ENCODE peak calls at places on chromosomes 13 and 19, in five cellular contexts. E is psoas muscle, X is K562, S is thoracic aorta, R is NCI-H460. M is an unnamed sample.

GRCh38 chr19:1237754-1238372 is at the start of gene CBARP:
- DNase-seq in S (no peak), E (no peak), R (no peak), X (peak), M (no peak)

GRCh38 chr13:72151241-72151640 is 284.2 kb upstream of the DACH1 start:
- DNase-seq in S (no peak), X (no peak), R (no peak), E (no peak), M (no peak)

GRCh38 chr13:109425821-109426689 is 360.3 kb downstream of the IRS2 start:
- DNase-seq in E (no peak), X (no peak), R (no peak), S (no peak), M (no peak)

GRCh38 chr13:38340624-38341023 is 9.0 kb upstream of the UFM1 start:
- DNase-seq in S (no peak), R (no peak), X (no peak), E (no peak), M (no peak)

GRCh38 chr19:50332264-50333038 is 3.3 kb upstream of the KCNC3 start:
- DNase-seq in X (no peak), S (no peak), R (no peak), E (peak), M (no peak)

GRCh38 chr19:49160450-49161189 is 3.0 kb downstream of the TRPM4 start:
- DNase-seq in S (no peak), R (no peak), X (peak), E (no peak), M (no peak)

GRCh38 chr13:111359930-111360329 is 39.5 kb downstream of the TEX29 start:
- DNase-seq in R (no peak), S (no peak), E (no peak), X (no peak), M (no peak)

GRCh38 chr13:108911807-108912206 is 282.4 kb downstream of the MYO16 start:
- DNase-seq in R (no peak), S (no peak), E (no peak), X (no peak), M (no peak)

GRCh38 chr13:99948907-99949656 is 22.5 kb downstream of the ZIC5 start:
- DNase-seq in S (no peak), E (no peak), R (no peak), X (no peak), M (no peak)

GRCh38 chr19:43310221-43310620 is 40.9 kb upstream of the PSG9 start:
- DNase-seq in E (no peak), S (no peak), X (no peak), R (no peak), M (no peak)

GRCh38 chr19:15331419-15332310 is 674 bp downstream of the BRD4 start:
- DNase-seq in R (peak), E (peak), S (no peak), X (peak), M (no peak)

GRCh38 chr19:18053571-18054219 is 33.0 kb downstream of the IL12RB1 start:
- DNase-seq in X (no peak), R (no peak), E (no peak), S (no peak), M (no peak)

GRCh38 chr19:41352609-41353465 is 885 bp downstream of the TGFB1 start:
- DNase-seq in S (no peak), R (peak), X (peak), E (peak), M (peak)

GRCh38 chr13:49302222-49302621 is 54.5 kb downstream of the CDADC1 start:
- DNase-seq in X (no peak), R (no peak), S (no peak), E (no peak), M (no peak)

GRCh38 chr13:85284349-85284748 is 514.9 kb downstream of the SLITRK6 start:
- DNase-seq in E (no peak), R (no peak), X (no peak), S (no peak), M (no peak)

GRCh38 chr13:100789968-100790367 is 115.4 kb upstream of the TMTC4 start:
- DNase-seq in E (no peak), R (no peak), S (no peak), X (no peak), M (no peak)

GRCh38 chr13:98188544-98189166 is 11.6 kb upstream of the RNF113B start:
- DNase-seq in R (no peak), E (no peak), X (no peak), S (no peak), M (no peak)

GRCh38 chr13:21402586-21403307 is 56.4 kb downstream of the ZDHHC20 start:
- DNase-seq in S (no peak), X (no peak), R (no peak), E (no peak), M (no peak)

GRCh38 chr13:110506396-110506795 is 55.1 kb downstream of the RAB20 start:
- DNase-seq in S (no peak), X (peak), E (no peak), R (no peak), M (no peak)

GRCh38 chr19:13029893-13030292 is 34.6 kb downstream of the NFIX start:
- DNase-seq in X (no peak), R (no peak), S (no peak), E (peak), M (peak)

GRCh38 chr19:51025401-51025800 is 1.0 kb downstream of the KLK11 start:
- DNase-seq in R (no peak), S (no peak), X (no peak), E (peak), M (no peak)

GRCh38 chr13:39385621-39386231 is 217.3 kb downstream of the LHFPL6 start:
- DNase-seq in E (no peak), X (no peak), S (no peak), R (no peak), M (no peak)

GRCh38 chr19:2345794-2346663 is 14.0 kb upstream of the TMPRSS9 start:
- DNase-seq in S (no peak), X (peak), E (peak), R (no peak), M (no peak)

GRCh38 chr19:9011875-9012274 is 1.7 kb upstream of the MUC16 start:
- DNase-seq in E (no peak), R (no peak), X (no peak), S (no peak), M (no peak)

GRCh38 chr13:39317284-39317683 is 279.0 kb downstream of the NHLRC3 start:
- DNase-seq in E (peak), S (no peak), R (no peak), X (no peak), M (peak)

GRCh38 chr13:97258801-97259200 is 36.7 kb downstream of the MBNL2 start:
- DNase-seq in X (no peak), S (no peak), E (no peak), R (no peak), M (no peak)

GRCh38 chr19:10412257-10412977 is 7.9 kb upstream of the PDE4A start:
- DNase-seq in E (no peak), S (no peak), X (no peak), R (no peak), M (no peak)

GRCh38 chr13:91467236-91467635 is 68.8 kb downstream of the GPC5 start:
- DNase-seq in E (no peak), S (no peak), X (no peak), R (no peak), M (no peak)

GRCh38 chr13:26558074-26558805 is 757 bp downstream of the WASF3 start:
- DNase-seq in R (no peak), S (no peak), E (peak), X (no peak), M (no peak)

GRCh38 chr19:42233638-42234292 is 8.6 kb downstream of the GSK3A start:
- DNase-seq in E (no peak), S (no peak), R (no peak), X (no peak), M (no peak)

GRCh38 chr19:18932216-18932841 is 8.7 kb downstream of the HOMER3 start:
- DNase-seq in X (peak), R (peak), E (peak), S (peak), M (no peak)

GRCh38 chr19:32404939-32405430 is 585 bp upstream of the DPY19L3 start:
- DNase-seq in S (no peak), E (peak), X (no peak), R (no peak), M (no peak)